ENCODE peak calls at places on chromosome 9, in five cellular contexts. One of them, this sample, is unnamed.

GRCh38 chr9:70868661-70869652 is 252.5 kb downstream of the TRPM3 start:
- DNase-seq in AG09319: no peak
- DNase-seq in IMR-90: no peak
- DNase-seq in heart right ventricle: peak
- DNase-seq in tibial artery: no peak
- DNase-seq in this sample: peak

GRCh38 chr9:115158666-115159481 is 40.9 kb upstream of the TNC start:
- DNase-seq in AG09319: no peak
- DNase-seq in heart right ventricle: no peak
- DNase-seq in IMR-90: peak
- DNase-seq in tibial artery: no peak
- DNase-seq in this sample: no peak

GRCh38 chr9:126456396-126456795 is 129.8 kb downstream of the MVB12B start:
- DNase-seq in AG09319: no peak
- DNase-seq in heart right ventricle: peak
- DNase-seq in IMR-90: no peak
- DNase-seq in tibial artery: peak
- DNase-seq in this sample: no peak

GRCh38 chr9:130365323-130365721 is 79.4 kb upstream of the ASS1 start:
- DNase-seq in heart right ventricle: no peak
- DNase-seq in AG09319: no peak
- DNase-seq in IMR-90: no peak
- DNase-seq in tibial artery: no peak
- DNase-seq in this sample: no peak

GRCh38 chr9:1676771-1677170 is 338.4 kb upstream of the SMARCA2 start:
- DNase-seq in heart right ventricle: no peak
- DNase-seq in tibial artery: no peak
- DNase-seq in AG09319: no peak
- DNase-seq in IMR-90: no peak
- DNase-seq in this sample: no peak

GRCh38 chr9:93134018-93134739 is at the start of gene NINJ1:
- DNase-seq in AG09319: no peak
- DNase-seq in heart right ventricle: peak
- DNase-seq in IMR-90: peak
- DNase-seq in tibial artery: peak
- DNase-seq in this sample: no peak

GRCh38 chr9:127096208-127096607 is 26.2 kb downstream of the ANGPTL2 start:
- DNase-seq in heart right ventricle: no peak
- DNase-seq in AG09319: no peak
- DNase-seq in IMR-90: no peak
- DNase-seq in tibial artery: peak
- DNase-seq in this sample: no peak

GRCh38 chr9:75186767-75187380 is 98.6 kb downstream of the OSTF1 start:
- DNase-seq in AG09319: no peak
- DNase-seq in IMR-90: peak
- DNase-seq in heart right ventricle: no peak
- DNase-seq in tibial artery: no peak
- DNase-seq in this sample: no peak

GRCh38 chr9:87095961-87096360 is 148.7 kb upstream of the GAS1 start:
- DNase-seq in heart right ventricle: no peak
- DNase-seq in IMR-90: no peak
- DNase-seq in tibial artery: no peak
- DNase-seq in AG09319: no peak
- DNase-seq in this sample: no peak

GRCh38 chr9:89354471-89354870 is 36.2 kb downstream of the SECISBP2 start:
- DNase-seq in tibial artery: no peak
- DNase-seq in IMR-90: no peak
- DNase-seq in heart right ventricle: no peak
- DNase-seq in AG09319: no peak
- DNase-seq in this sample: no peak

GRCh38 chr9:31847963-31848362 is 536.5 kb upstream of the ACO1 start:
- DNase-seq in tibial artery: no peak
- DNase-seq in heart right ventricle: no peak
- DNase-seq in AG09319: no peak
- DNase-seq in IMR-90: no peak
- DNase-seq in this sample: no peak

GRCh38 chr9:87322840-87323635 is 174.6 kb upstream of the DAPK1 start:
- DNase-seq in IMR-90: peak
- DNase-seq in AG09319: no peak
- DNase-seq in tibial artery: no peak
- DNase-seq in heart right ventricle: no peak
- DNase-seq in this sample: no peak

DNA sequence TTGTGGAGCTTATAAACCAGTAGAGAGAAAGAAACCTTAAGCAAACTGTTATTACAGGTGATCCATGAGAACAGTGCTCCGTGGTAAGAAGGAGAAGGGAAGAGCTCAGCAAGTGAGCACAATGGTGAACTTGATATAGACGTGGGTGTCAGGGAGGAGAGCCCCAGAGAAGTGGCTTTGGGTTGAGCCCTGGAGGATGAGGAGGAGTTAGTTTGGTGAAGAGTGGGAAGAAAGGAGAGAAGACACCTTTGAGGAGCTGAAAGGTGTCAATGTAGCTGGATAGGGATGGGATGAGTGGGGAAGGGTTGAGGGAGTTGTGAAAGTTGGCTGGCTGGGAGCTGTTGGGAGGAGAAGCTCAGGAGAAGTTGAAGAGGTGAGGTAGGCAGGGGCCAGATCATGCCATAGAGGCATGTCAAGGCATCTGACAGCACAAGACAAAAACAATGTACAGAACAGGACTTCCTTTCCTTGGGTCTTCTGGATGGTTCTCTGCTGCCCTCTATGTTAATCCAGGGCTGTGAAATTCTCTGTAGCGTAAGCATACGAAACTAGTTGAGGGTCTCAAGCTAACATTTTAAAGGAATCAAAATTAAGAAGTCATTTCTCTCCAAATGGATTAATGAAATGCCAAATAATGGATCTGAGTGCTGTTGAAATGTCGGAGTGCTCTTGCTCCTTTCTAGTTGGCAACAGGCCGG is 501.9 kb downstream of the KDM4C start:
- DNase-seq in AG09319: no peak
- DNase-seq in IMR-90: no peak
- DNase-seq in tibial artery: no peak
- DNase-seq in heart right ventricle: no peak
- DNase-seq in this sample: no peak
- TF ChIP-seq CTCF in AG09319: no peak
- TF ChIP-seq CTCF in IMR-90: no peak
- TF ChIP-seq CTCF in tibial artery: no peak
- TF ChIP-seq CTCF in heart right ventricle: peak
- TF ChIP-seq CTCF in this sample: peak

DNA sequence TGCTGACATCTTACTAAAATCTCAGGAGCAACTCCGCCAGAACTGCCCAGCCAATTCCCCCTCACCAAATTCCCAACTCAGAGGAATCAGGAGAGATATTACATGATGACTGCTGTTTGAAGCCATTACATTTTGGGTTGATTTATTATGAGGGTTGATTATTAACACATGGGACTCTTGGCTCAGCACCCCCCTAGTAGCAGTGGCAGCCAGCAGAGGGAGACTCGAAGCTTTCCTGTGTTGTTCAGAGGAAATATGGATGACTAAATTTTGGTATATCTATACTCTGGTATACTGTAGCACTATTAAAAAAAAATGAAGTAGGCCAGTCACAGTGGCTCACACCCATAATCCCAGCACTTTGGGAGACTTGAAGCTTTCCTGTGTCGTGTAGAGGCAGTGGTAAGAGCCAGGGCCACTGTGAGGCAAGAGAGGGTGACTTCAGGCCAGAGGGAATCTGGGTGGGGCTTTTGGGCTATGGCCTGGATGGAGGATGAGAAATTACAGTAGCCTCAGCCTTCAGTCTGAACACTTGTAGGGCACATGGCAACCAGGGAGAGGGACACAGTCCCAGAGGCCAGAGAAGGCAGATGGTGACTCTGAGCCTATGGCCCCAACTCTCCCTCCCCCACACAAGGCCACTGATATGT is 111.4 kb downstream of the LHX2 start:
- DNase-seq in IMR-90: peak
- DNase-seq in tibial artery: no peak
- DNase-seq in heart right ventricle: no peak
- DNase-seq in AG09319: peak
- DNase-seq in this sample: no peak
- TF ChIP-seq CTCF in IMR-90: peak
- TF ChIP-seq CTCF in tibial artery: no peak
- TF ChIP-seq CTCF in heart right ventricle: no peak
- TF ChIP-seq CTCF in AG09319: peak
- TF ChIP-seq CTCF in this sample: peak

GRCh38 chr9:4152876-4153275 is 147.0 kb downstream of the GLIS3 start:
- DNase-seq in heart right ventricle: no peak
- DNase-seq in IMR-90: no peak
- DNase-seq in AG09319: no peak
- DNase-seq in tibial artery: no peak
- DNase-seq in this sample: no peak
- TF ChIP-seq CTCF in heart right ventricle: no peak
- TF ChIP-seq CTCF in IMR-90: no peak
- TF ChIP-seq CTCF in AG09319: no peak
- TF ChIP-seq CTCF in tibial artery: no peak
- TF ChIP-seq CTCF in this sample: no peak

GRCh38 chr9:100598641-100599145 is 20.8 kb downstream of the CAVIN4 start:
- DNase-seq in AG09319: no peak
- DNase-seq in tibial artery: peak
- DNase-seq in heart right ventricle: peak
- DNase-seq in IMR-90: peak
- DNase-seq in this sample: no peak
- TF ChIP-seq CTCF in AG09319: no peak
- TF ChIP-seq CTCF in tibial artery: no peak
- TF ChIP-seq CTCF in heart right ventricle: no peak
- TF ChIP-seq CTCF in IMR-90: no peak
- TF ChIP-seq CTCF in this sample: no peak

GRCh38 chr9:105418588-105419108 is 29.2 kb upstream of the FSD1L start:
- DNase-seq in AG09319: no peak
- DNase-seq in IMR-90: no peak
- DNase-seq in tibial artery: no peak
- DNase-seq in heart right ventricle: no peak
- DNase-seq in this sample: no peak

GRCh38 chr9:105416840-105417239 is 31.0 kb upstream of the FSD1L start:
- DNase-seq in tibial artery: no peak
- DNase-seq in IMR-90: no peak
- DNase-seq in AG09319: no peak
- DNase-seq in heart right ventricle: no peak
- DNase-seq in this sample: no peak

GRCh38 chr9:105415344-105415980 is 32.4 kb upstream of the FSD1L start:
- DNase-seq in IMR-90: peak
- DNase-seq in AG09319: no peak
- DNase-seq in tibial artery: no peak
- DNase-seq in heart right ventricle: peak
- DNase-seq in this sample: no peak

DNA sequence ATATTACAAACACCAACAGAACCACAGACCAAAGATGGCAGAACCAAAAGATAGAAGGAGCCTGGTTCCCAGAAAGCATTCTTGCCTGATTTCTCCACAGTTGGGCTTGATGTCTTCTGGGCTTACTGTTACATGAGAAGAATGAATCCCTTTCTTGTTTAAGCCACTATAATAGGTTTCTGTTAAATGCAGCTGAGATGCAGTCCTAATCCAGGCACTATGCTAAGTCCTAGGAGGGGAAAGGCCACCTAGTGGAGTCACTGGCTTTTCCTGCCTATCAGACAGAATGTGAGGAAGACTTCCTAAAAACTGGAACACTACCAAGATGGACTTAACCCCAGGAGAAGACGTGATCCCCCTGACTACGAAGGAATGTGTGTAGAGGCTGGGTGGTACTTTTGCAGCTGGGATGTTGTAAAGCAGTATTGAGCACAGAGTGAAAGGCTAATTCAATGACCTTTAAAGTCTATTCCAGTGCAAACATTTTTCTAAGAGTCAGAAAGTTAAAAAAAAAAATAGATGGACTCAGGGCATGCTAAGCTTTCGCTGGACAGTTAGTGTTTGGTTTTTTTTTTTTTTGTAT is 34.3 kb upstream of the FSD1L start:
- DNase-seq in heart right ventricle: no peak
- DNase-seq in IMR-90: peak
- DNase-seq in tibial artery: no peak
- DNase-seq in AG09319: peak
- DNase-seq in this sample: peak
- TF ChIP-seq CTCF in heart right ventricle: peak
- TF ChIP-seq CTCF in IMR-90: peak
- TF ChIP-seq CTCF in tibial artery: peak
- TF ChIP-seq CTCF in AG09319: peak
- TF ChIP-seq CTCF in this sample: peak

GRCh38 chr9:38371495-38371894 is 21.0 kb upstream of the ALDH1B1 start:
- DNase-seq in IMR-90: peak
- DNase-seq in heart right ventricle: no peak
- DNase-seq in tibial artery: peak
- DNase-seq in AG09319: no peak
- DNase-seq in this sample: no peak

GRCh38 chr9:38375572-38375963 is 16.9 kb upstream of the ALDH1B1 start:
- DNase-seq in IMR-90: no peak
- DNase-seq in tibial artery: peak
- DNase-seq in AG09319: no peak
- DNase-seq in heart right ventricle: no peak
- DNase-seq in this sample: no peak

GRCh38 chr9:38372685-38373619 is 19.6 kb upstream of the ALDH1B1 start:
- DNase-seq in heart right ventricle: no peak
- DNase-seq in AG09319: no peak
- DNase-seq in IMR-90: no peak
- DNase-seq in tibial artery: peak
- DNase-seq in this sample: no peak

GRCh38 chr9:38374847-38375571 is 17.5 kb upstream of the ALDH1B1 start:
- DNase-seq in AG09319: no peak
- DNase-seq in IMR-90: no peak
- DNase-seq in heart right ventricle: no peak
- DNase-seq in tibial artery: peak
- DNase-seq in this sample: no peak

GRCh38 chr9:38373679-38374078 is 18.8 kb upstream of the ALDH1B1 start:
- DNase-seq in tibial artery: no peak
- DNase-seq in heart right ventricle: no peak
- DNase-seq in AG09319: no peak
- DNase-seq in IMR-90: no peak
- DNase-seq in this sample: no peak
- TF ChIP-seq CTCF in tibial artery: no peak
- TF ChIP-seq CTCF in heart right ventricle: no peak
- TF ChIP-seq CTCF in AG09319: no peak
- TF ChIP-seq CTCF in IMR-90: no peak
- TF ChIP-seq CTCF in this sample: no peak

DNA sequence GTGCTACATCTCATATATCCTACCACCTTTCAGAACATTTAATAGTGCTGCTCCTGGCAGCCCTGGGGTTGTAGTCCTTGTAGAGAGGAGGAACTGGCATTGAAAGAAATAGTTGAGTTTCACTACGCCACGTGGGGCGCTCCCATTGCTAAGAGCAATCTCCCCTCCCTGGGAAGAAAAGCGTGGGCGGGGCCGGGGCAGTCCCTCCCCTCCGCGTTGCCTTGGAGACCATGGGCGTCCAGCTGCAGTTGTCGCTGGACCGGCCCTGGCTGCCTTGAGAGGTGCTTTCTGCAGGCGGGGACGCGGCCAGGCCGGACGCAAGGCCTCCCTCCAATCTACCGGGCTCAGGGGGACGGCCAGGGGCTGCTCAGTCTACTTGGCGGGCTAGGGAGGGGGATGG is 368 bp upstream of the CCDC180 start:
- DNase-seq in heart right ventricle: peak
- DNase-seq in tibial artery: peak
- DNase-seq in IMR-90: peak
- DNase-seq in AG09319: peak
- DNase-seq in this sample: peak
- TF ChIP-seq CTCF in heart right ventricle: no peak
- TF ChIP-seq CTCF in tibial artery: no peak
- TF ChIP-seq CTCF in IMR-90: no peak
- TF ChIP-seq CTCF in AG09319: peak
- TF ChIP-seq CTCF in this sample: peak

GRCh38 chr9:78893758-78894157 is 596.8 kb downstream of the PSAT1 start:
- DNase-seq in IMR-90: no peak
- DNase-seq in AG09319: no peak
- DNase-seq in tibial artery: no peak
- DNase-seq in heart right ventricle: no peak
- DNase-seq in this sample: no peak
- TF ChIP-seq CTCF in IMR-90: no peak
- TF ChIP-seq CTCF in AG09319: no peak
- TF ChIP-seq CTCF in tibial artery: no peak
- TF ChIP-seq CTCF in heart right ventricle: no peak
- TF ChIP-seq CTCF in this sample: no peak